ENCODE peak calls at places on chromosomes 6 and 20, in four cellular contexts. One of them, this sample, is unnamed.

GRCh38 chr6:68635706-68636513 is 828 bp downstream of the ADGRB3 start:
- DNase-seq in H1: peak
- DNase-seq in HepG2: no peak
- DNase-seq in K562: peak
- DNase-seq in this sample: no peak

GRCh38 chr20:37564388-37565133 is 36.9 kb upstream of the BLCAP start:
- DNase-seq in HepG2: peak
- DNase-seq in K562: peak
- DNase-seq in H1: peak
- DNase-seq in this sample: no peak

GRCh38 chr6:118596774-118597332 is 48.8 kb downstream of the PLN start:
- DNase-seq in HepG2: no peak
- DNase-seq in H1: no peak
- DNase-seq in K562: no peak
- DNase-seq in this sample: no peak

GRCh38 chr20:20593447-20594170 is 118.8 kb downstream of the RALGAPA2 start:
- DNase-seq in H1: peak
- DNase-seq in K562: peak
- DNase-seq in HepG2: peak
- DNase-seq in this sample: peak

GRCh38 chr6:169034523-169035167 is 219.0 kb downstream of the THBS2 start:
- DNase-seq in HepG2: no peak
- DNase-seq in K562: no peak
- DNase-seq in H1: no peak
- DNase-seq in this sample: no peak

GRCh38 chr6:137978252-137978896 is 111.3 kb downstream of the TNFAIP3 start:
- DNase-seq in HepG2: no peak
- DNase-seq in H1: no peak
- DNase-seq in K562: peak
- DNase-seq in this sample: peak

GRCh38 chr20:57594092-57594911 is 25.9 kb downstream of the ZBP1 start:
- DNase-seq in H1: peak
- DNase-seq in HepG2: peak
- DNase-seq in K562: peak
- DNase-seq in this sample: peak

GRCh38 chr6:99614430-99615161 is 8.0 kb downstream of the PRDM13 start:
- DNase-seq in HepG2: no peak
- DNase-seq in H1: no peak
- DNase-seq in K562: no peak
- DNase-seq in this sample: no peak

GRCh38 chr6:170296746-170297576 is 6.1 kb upstream of the DLL1 start:
- DNase-seq in H1: peak
- DNase-seq in K562: no peak
- DNase-seq in HepG2: no peak
- DNase-seq in this sample: no peak

GRCh38 chr6:80143312-80143960 is 37.0 kb downstream of the BCKDHB start:
- DNase-seq in HepG2: no peak
- DNase-seq in K562: no peak
- DNase-seq in H1: no peak
- DNase-seq in this sample: peak

GRCh38 chr6:44942201-44942600 is 385.9 kb upstream of the RUNX2 start:
- DNase-seq in H1: no peak
- DNase-seq in K562: no peak
- DNase-seq in HepG2: no peak
- DNase-seq in this sample: no peak

GRCh38 chr6:153038378-153038777 is 35.9 kb upstream of the MTRF1L start:
- DNase-seq in K562: no peak
- DNase-seq in HepG2: no peak
- DNase-seq in H1: no peak
- DNase-seq in this sample: no peak

GRCh38 chr6:169651498-169651897 is 50.3 kb downstream of the WDR27 start:
- DNase-seq in K562: no peak
- DNase-seq in HepG2: no peak
- DNase-seq in H1: no peak
- DNase-seq in this sample: no peak

GRCh38 chr6:85364354-85364753 is 85.5 kb upstream of the NT5E start:
- DNase-seq in H1: no peak
- DNase-seq in K562: no peak
- DNase-seq in HepG2: no peak
- DNase-seq in this sample: peak

GRCh38 chr6:113011803-113012202 is 664.7 kb downstream of the RFPL4B start:
- DNase-seq in H1: no peak
- DNase-seq in HepG2: no peak
- DNase-seq in K562: no peak
- DNase-seq in this sample: no peak

GRCh38 chr6:159252955-159253508 is 83.8 kb downstream of the FNDC1 start:
- DNase-seq in H1: peak
- DNase-seq in HepG2: peak
- DNase-seq in K562: peak
- DNase-seq in this sample: peak

DNA sequence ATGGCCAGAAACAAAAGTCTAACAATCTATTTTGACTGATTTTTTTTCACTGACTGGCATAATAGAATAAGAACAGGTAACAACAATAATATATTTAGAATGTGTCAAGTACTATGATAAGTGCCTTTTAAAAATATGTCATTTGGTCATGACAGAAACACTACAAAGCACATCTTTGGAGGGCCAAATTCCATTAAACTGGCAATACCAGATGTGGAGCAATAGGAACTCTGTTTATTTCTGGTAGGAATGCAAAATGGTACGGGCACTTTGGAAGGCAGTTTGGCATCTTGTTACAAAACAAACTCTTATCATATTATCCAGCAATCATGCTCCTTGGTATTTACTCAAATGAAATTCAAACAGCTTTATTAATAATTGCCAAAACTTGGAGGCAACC is 39.3 kb downstream of the TENT5A start:
- DNase-seq in K562: no peak
- DNase-seq in HepG2: no peak
- DNase-seq in H1: no peak
- DNase-seq in this sample: no peak
- TF ChIP-seq POLR2AphosphoS5 in K562: no peak
- TF ChIP-seq POLR2AphosphoS5 in HepG2: no peak
- TF ChIP-seq POLR2AphosphoS5 in H1: no peak
- TF ChIP-seq POLR2AphosphoS5 in this sample: no peak

GRCh38 chr20:38863024-38863851 is 57.7 kb downstream of the PPP1R16B start:
- DNase-seq in H1: no peak
- DNase-seq in HepG2: no peak
- DNase-seq in K562: peak
- DNase-seq in this sample: no peak
- TF ChIP-seq FOSL1 in H1: no peak
- TF ChIP-seq FOSL1 in HepG2: no peak
- TF ChIP-seq FOSL1 in K562: peak
- TF ChIP-seq FOSL1 in this sample: no peak

GRCh38 chr6:19153270-19153980 is 683.7 kb upstream of the ID4 start:
- DNase-seq in K562: no peak
- DNase-seq in HepG2: no peak
- DNase-seq in H1: no peak
- DNase-seq in this sample: no peak

GRCh38 chr6:19153981-19154295 is 683.2 kb upstream of the ID4 start:
- DNase-seq in HepG2: no peak
- DNase-seq in H1: no peak
- DNase-seq in K562: no peak
- DNase-seq in this sample: no peak

GRCh38 chr6:19156443-19156842 is 680.7 kb upstream of the ID4 start:
- DNase-seq in H1: no peak
- DNase-seq in K562: no peak
- DNase-seq in HepG2: no peak
- DNase-seq in this sample: no peak

GRCh38 chr6:19159087-19159486 is 678.1 kb upstream of the ID4 start:
- DNase-seq in H1: no peak
- DNase-seq in K562: no peak
- DNase-seq in HepG2: no peak
- DNase-seq in this sample: no peak

GRCh38 chr6:19157496-19157895 is 679.7 kb upstream of the ID4 start:
- DNase-seq in HepG2: no peak
- DNase-seq in H1: no peak
- DNase-seq in K562: no peak
- DNase-seq in this sample: no peak
- H2AFZ ChIP-seq in HepG2: no peak
- H2AFZ ChIP-seq in H1: peak
- H2AFZ ChIP-seq in K562: no peak
- H2AFZ ChIP-seq in this sample: no peak

GRCh38 chr20:56360133-56360898 is 1.5 kb downstream of the FAM210B start:
- DNase-seq in HepG2: peak
- DNase-seq in H1: no peak
- DNase-seq in K562: peak
- DNase-seq in this sample: no peak

GRCh38 chr20:56358600-56359211 is at the start of gene FAM210B:
- DNase-seq in HepG2: peak
- DNase-seq in K562: peak
- DNase-seq in H1: peak
- DNase-seq in this sample: peak

GRCh38 chr20:56360899-56361199 is 2.1 kb downstream of the FAM210B start:
- DNase-seq in H1: no peak
- DNase-seq in HepG2: no peak
- DNase-seq in K562: peak
- DNase-seq in this sample: no peak

GRCh38 chr20:56359212-56360132 is 698 bp downstream of the FAM210B start:
- DNase-seq in HepG2: peak
- DNase-seq in K562: peak
- DNase-seq in H1: peak
- DNase-seq in this sample: no peak

GRCh38 chr20:56358070-56358469 is 704 bp upstream of the FAM210B start:
- DNase-seq in K562: no peak
- DNase-seq in H1: no peak
- DNase-seq in HepG2: no peak
- DNase-seq in this sample: no peak
- TF ChIP-seq POLR2AphosphoS5 in K562: no peak
- TF ChIP-seq POLR2AphosphoS5 in H1: no peak
- TF ChIP-seq POLR2AphosphoS5 in HepG2: no peak
- TF ChIP-seq POLR2AphosphoS5 in this sample: no peak

GRCh38 chr20:50211065-50211464 is 20.4 kb downstream of the CEBPB start:
- DNase-seq in K562: no peak
- DNase-seq in H1: no peak
- DNase-seq in HepG2: no peak
- DNase-seq in this sample: no peak
- TF ChIP-seq FOSL1 in K562: no peak
- TF ChIP-seq FOSL1 in H1: no peak
- TF ChIP-seq FOSL1 in HepG2: no peak
- TF ChIP-seq FOSL1 in this sample: no peak

DNA sequence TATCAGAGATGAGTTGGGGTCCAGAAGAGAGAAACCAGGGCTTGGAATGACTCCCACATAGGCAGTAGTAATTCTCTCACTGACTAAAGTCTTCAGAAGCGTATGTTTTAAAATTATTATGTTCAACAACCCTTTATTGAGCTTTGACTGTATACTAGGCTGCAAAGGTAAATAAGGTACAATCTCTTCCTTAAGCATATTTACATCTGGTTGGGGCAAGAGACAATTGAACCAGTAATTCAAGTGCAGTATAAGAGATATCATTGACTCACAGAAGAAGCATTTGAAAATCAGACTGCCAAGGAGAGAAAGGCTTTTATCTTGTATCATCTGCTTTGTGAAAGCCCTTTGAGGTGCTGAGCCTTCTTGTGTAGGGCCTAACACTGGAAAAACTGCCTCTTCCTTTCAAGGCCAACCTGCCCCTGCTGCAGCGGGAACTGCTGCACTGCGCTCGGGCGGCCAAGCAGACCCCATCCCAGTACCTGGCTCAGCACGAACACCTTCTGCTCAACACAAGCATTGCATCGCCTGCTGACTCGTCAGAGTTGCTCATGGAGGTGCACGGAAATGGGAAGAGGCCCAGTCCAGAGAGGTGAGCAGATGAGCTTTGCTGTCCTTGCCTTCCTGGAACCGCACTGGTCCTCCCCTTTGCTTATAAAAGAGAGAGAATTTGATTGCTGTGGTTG is 39.3 kb upstream of the C20orf144 start:
- DNase-seq in HepG2: no peak
- DNase-seq in K562: no peak
- DNase-seq in H1: no peak
- DNase-seq in this sample: no peak
- H2AFZ ChIP-seq in HepG2: no peak
- H2AFZ ChIP-seq in K562: no peak
- H2AFZ ChIP-seq in H1: no peak
- H2AFZ ChIP-seq in this sample: no peak

GRCh38 chr6:128491643-128492206 is 28.7 kb downstream of the PTPRK start:
- DNase-seq in HepG2: no peak
- DNase-seq in K562: no peak
- DNase-seq in H1: no peak
- DNase-seq in this sample: no peak
- TF ChIP-seq POLR2AphosphoS5 in HepG2: no peak
- TF ChIP-seq POLR2AphosphoS5 in K562: no peak
- TF ChIP-seq POLR2AphosphoS5 in H1: no peak
- TF ChIP-seq POLR2AphosphoS5 in this sample: no peak

DNA sequence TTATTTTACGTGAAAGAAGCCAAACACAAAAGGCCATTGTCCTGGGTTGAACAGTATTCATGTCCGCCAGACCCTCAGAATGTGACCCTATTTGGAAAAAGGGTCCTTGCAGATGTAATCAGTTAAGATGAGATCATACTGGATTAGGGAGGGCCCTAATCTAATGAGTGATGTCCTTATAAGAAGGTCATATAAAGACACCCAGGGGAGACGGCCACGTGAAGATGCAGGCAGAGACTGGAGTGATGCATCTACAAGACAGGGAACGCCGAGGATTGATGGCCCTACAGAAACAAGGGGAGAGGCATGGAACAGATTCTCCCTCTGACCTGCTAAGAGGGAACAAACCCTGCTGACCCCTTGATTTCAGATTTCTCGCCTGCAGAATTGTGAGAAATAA is 132.8 kb upstream of the NUP153 start:
- DNase-seq in H1: no peak
- DNase-seq in K562: no peak
- DNase-seq in HepG2: no peak
- DNase-seq in this sample: no peak
- TF ChIP-seq FOSL1 in H1: no peak
- TF ChIP-seq FOSL1 in K562: no peak
- TF ChIP-seq FOSL1 in HepG2: no peak
- TF ChIP-seq FOSL1 in this sample: no peak

This sample was measured in HCT116.